ENCODE peak calls at places on chromosomes 2 and 18, in eight cellular contexts. One of them, this sample, is unnamed.

GRCh38 chr2:101736861-101737291 is 39.4 kb downstream of the MAP4K4 start:
- DNase-seq in fibroblast of lung: peak; percentile 77
- DNase-seq in brain microvascular endothelial cell: peak; percentile 71
- DNase-seq in fibroblast of pulmonary artery: peak; percentile 85
- DNase-seq in AG10803: peak; percentile 66
- DNase-seq in hepatocyte: no peak
- DNase-seq in osteocyte: no peak
- DNase-seq in adrenal gland: peak; percentile 35
- DNase-seq in this sample: no peak

GRCh38 chr2:186695081-186695756 is 1.4 kb downstream of the FAM171B start:
- DNase-seq in fibroblast of lung: peak; percentile 76
- DNase-seq in brain microvascular endothelial cell: peak; percentile 66
- DNase-seq in fibroblast of pulmonary artery: peak; percentile 59
- DNase-seq in AG10803: peak; percentile 69
- DNase-seq in hepatocyte: no peak
- DNase-seq in osteocyte: no peak
- DNase-seq in adrenal gland: peak; percentile 21
- DNase-seq in this sample: no peak

GRCh38 chr18:55634545-55634944 is 46.6 kb upstream of the TCF4 start:
- DNase-seq in fibroblast of lung: peak; percentile 78
- DNase-seq in brain microvascular endothelial cell: peak; percentile 11
- DNase-seq in fibroblast of pulmonary artery: peak; percentile 94
- DNase-seq in AG10803: peak; percentile 89
- DNase-seq in hepatocyte: no peak
- DNase-seq in osteocyte: no peak
- DNase-seq in adrenal gland: no peak
- DNase-seq in this sample: no peak

GRCh38 chr2:216775043-216775453 is 79.7 kb upstream of the IGFBP5 start:
- DNase-seq in fibroblast of lung: peak; percentile 99
- DNase-seq in brain microvascular endothelial cell: peak; percentile 93
- DNase-seq in fibroblast of pulmonary artery: peak; percentile 67
- DNase-seq in AG10803: peak; percentile 97
- DNase-seq in hepatocyte: peak; percentile 77
- DNase-seq in osteocyte: no peak
- DNase-seq in adrenal gland: peak; percentile 95
- DNase-seq in this sample: peak; percentile 33

GRCh38 chr2:185510060-185510459 is 228.5 kb upstream of the FSIP2 start:
- DNase-seq in fibroblast of lung: no peak
- DNase-seq in brain microvascular endothelial cell: no peak
- DNase-seq in fibroblast of pulmonary artery: no peak
- DNase-seq in AG10803: no peak
- DNase-seq in hepatocyte: no peak
- DNase-seq in osteocyte: no peak
- DNase-seq in adrenal gland: no peak
- DNase-seq in this sample: no peak

GRCh38 chr2:39153312-39153711 is 32.5 kb upstream of the SOS1 start:
- DNase-seq in fibroblast of lung: peak; percentile 2
- DNase-seq in brain microvascular endothelial cell: no peak
- DNase-seq in fibroblast of pulmonary artery: peak; percentile 45
- DNase-seq in AG10803: peak; percentile 66
- DNase-seq in hepatocyte: no peak
- DNase-seq in osteocyte: no peak
- DNase-seq in adrenal gland: no peak
- DNase-seq in this sample: no peak

GRCh38 chr2:95274291-95275150 is at the start of gene PROM2:
- DNase-seq in fibroblast of lung: no peak
- DNase-seq in brain microvascular endothelial cell: no peak
- DNase-seq in fibroblast of pulmonary artery: no peak
- DNase-seq in AG10803: no peak
- DNase-seq in hepatocyte: peak; percentile 53
- DNase-seq in osteocyte: peak; percentile 79
- DNase-seq in adrenal gland: peak; percentile 6
- DNase-seq in this sample: peak; percentile 90

GRCh38 chr2:176158855-176159677 is 2.0 kb downstream of the HOXD3 start:
- DNase-seq in fibroblast of lung: peak; percentile 73
- DNase-seq in brain microvascular endothelial cell: no peak
- DNase-seq in fibroblast of pulmonary artery: no peak
- DNase-seq in AG10803: no peak
- DNase-seq in hepatocyte: no peak
- DNase-seq in osteocyte: no peak
- DNase-seq in adrenal gland: no peak
- DNase-seq in this sample: no peak

GRCh38 chr2:112799291-112799975 is 15.1 kb upstream of the IL1A start:
- DNase-seq in fibroblast of lung: no peak
- DNase-seq in brain microvascular endothelial cell: no peak
- DNase-seq in fibroblast of pulmonary artery: peak; percentile 66
- DNase-seq in AG10803: no peak
- DNase-seq in hepatocyte: no peak
- DNase-seq in osteocyte: no peak
- DNase-seq in adrenal gland: no peak
- DNase-seq in this sample: no peak

GRCh38 chr18:11880586-11881304 is 27.4 kb downstream of the MPPE1 start:
- DNase-seq in fibroblast of lung: no peak
- DNase-seq in brain microvascular endothelial cell: no peak
- DNase-seq in fibroblast of pulmonary artery: no peak
- DNase-seq in AG10803: no peak
- DNase-seq in hepatocyte: no peak
- DNase-seq in osteocyte: no peak
- DNase-seq in adrenal gland: no peak
- DNase-seq in this sample: no peak
- TF ChIP-seq CTCF in fibroblast of lung: no peak
- TF ChIP-seq CTCF in brain microvascular endothelial cell: no peak
- TF ChIP-seq CTCF in fibroblast of pulmonary artery: no peak
- TF ChIP-seq CTCF in AG10803: no peak
- TF ChIP-seq CTCF in hepatocyte: no peak
- TF ChIP-seq CTCF in osteocyte: no peak
- TF ChIP-seq CTCF in adrenal gland: no peak
- TF ChIP-seq CTCF in this sample: no peak

DNA sequence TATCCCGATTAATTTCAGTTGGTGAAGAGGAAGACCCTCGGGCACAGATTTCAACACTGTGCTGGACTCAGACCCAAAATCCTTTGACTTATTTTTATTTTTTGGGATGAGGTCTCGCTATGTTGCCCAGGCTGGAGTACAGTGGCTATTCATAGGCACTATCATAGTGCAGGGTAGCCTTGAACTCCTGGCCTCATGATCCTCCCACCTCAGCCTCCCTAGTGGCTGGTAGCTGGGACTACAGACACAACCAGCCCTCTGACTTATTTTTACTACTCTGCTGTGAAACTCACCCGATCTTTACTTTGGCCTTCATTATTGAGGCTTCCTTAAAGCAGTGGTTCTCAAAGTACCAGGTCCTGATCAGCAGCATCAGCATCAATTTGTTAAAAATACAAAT is 18.2 kb upstream of the ADAM17 start:
- DNase-seq in fibroblast of lung: no peak
- DNase-seq in brain microvascular endothelial cell: no peak
- DNase-seq in fibroblast of pulmonary artery: no peak
- DNase-seq in AG10803: no peak
- DNase-seq in hepatocyte: no peak
- DNase-seq in osteocyte: no peak
- DNase-seq in adrenal gland: no peak
- DNase-seq in this sample: no peak
- TF ChIP-seq CTCF in fibroblast of lung: no peak
- TF ChIP-seq CTCF in brain microvascular endothelial cell: peak; percentile 39
- TF ChIP-seq CTCF in fibroblast of pulmonary artery: peak; percentile 4
- TF ChIP-seq CTCF in AG10803: peak; percentile 18
- TF ChIP-seq CTCF in hepatocyte: no peak
- TF ChIP-seq CTCF in osteocyte: no peak
- TF ChIP-seq CTCF in adrenal gland: peak; percentile 19
- TF ChIP-seq CTCF in this sample: no peak

GRCh38 chr2:135965756-135966155 is 19.7 kb downstream of the DARS1 start:
- DNase-seq in fibroblast of lung: no peak
- DNase-seq in brain microvascular endothelial cell: no peak
- DNase-seq in fibroblast of pulmonary artery: no peak
- DNase-seq in AG10803: no peak
- DNase-seq in hepatocyte: no peak
- DNase-seq in osteocyte: no peak
- DNase-seq in adrenal gland: no peak
- DNase-seq in this sample: no peak

GRCh38 chr2:135960150-135960549 is 25.3 kb downstream of the DARS1 start:
- DNase-seq in fibroblast of lung: no peak
- DNase-seq in brain microvascular endothelial cell: no peak
- DNase-seq in fibroblast of pulmonary artery: no peak
- DNase-seq in AG10803: no peak
- DNase-seq in hepatocyte: no peak
- DNase-seq in osteocyte: no peak
- DNase-seq in adrenal gland: no peak
- DNase-seq in this sample: no peak

GRCh38 chr2:135963841-135964240 is 21.6 kb downstream of the DARS1 start:
- DNase-seq in fibroblast of lung: peak; percentile 88
- DNase-seq in brain microvascular endothelial cell: peak; percentile 19
- DNase-seq in fibroblast of pulmonary artery: peak; percentile 46
- DNase-seq in AG10803: no peak
- DNase-seq in hepatocyte: no peak
- DNase-seq in osteocyte: no peak
- DNase-seq in adrenal gland: no peak
- DNase-seq in this sample: no peak

GRCh38 chr2:135960598-135961551 is 24.6 kb downstream of the DARS1 start:
- DNase-seq in fibroblast of lung: peak; percentile 80
- DNase-seq in brain microvascular endothelial cell: no peak
- DNase-seq in fibroblast of pulmonary artery: peak; percentile 74
- DNase-seq in AG10803: peak; percentile 31
- DNase-seq in hepatocyte: peak; percentile 9
- DNase-seq in osteocyte: no peak
- DNase-seq in adrenal gland: no peak
- DNase-seq in this sample: no peak

DNA sequence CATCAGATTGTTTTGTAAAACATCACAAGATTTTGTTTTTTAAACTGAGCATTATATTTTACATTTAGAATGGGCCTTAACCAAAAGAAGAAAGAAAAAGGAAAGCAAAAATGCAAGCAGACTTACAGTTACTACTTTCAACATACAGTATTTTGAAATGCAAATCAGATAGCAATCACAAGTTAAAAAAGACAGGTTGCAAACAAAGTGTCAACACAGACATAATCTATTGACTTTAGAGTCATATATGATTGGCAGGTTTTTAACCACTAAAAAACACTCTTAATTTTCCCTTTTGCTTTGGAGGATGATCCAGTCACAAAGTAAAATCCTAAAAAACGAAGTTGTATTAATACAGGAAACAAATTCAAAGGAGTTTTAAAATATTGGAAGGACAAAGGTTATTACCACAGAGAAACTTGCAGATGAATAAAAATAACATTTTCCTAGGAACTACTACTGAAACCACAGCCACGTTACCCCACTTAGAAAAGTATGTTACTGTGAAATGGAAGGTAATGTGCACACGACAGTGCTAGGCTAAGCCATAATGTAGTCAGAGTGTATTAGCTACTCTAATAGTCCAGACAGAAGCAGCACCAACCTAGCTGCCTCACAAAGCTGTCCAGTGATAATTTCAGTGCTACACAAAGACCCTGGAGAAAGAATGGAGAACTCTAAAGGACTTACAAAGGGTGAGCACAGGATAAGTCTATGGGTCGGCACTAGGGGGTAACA is 22.9 kb downstream of the DARS1 start:
- DNase-seq in fibroblast of lung: peak; percentile 15
- DNase-seq in brain microvascular endothelial cell: no peak
- DNase-seq in fibroblast of pulmonary artery: no peak
- DNase-seq in AG10803: no peak
- DNase-seq in hepatocyte: no peak
- DNase-seq in osteocyte: no peak
- DNase-seq in adrenal gland: no peak
- DNase-seq in this sample: no peak
- TF ChIP-seq CTCF in fibroblast of lung: no peak
- TF ChIP-seq CTCF in brain microvascular endothelial cell: no peak
- TF ChIP-seq CTCF in fibroblast of pulmonary artery: no peak
- TF ChIP-seq CTCF in AG10803: no peak
- TF ChIP-seq CTCF in hepatocyte: no peak
- TF ChIP-seq CTCF in osteocyte: no peak
- TF ChIP-seq CTCF in adrenal gland: no peak
- TF ChIP-seq CTCF in this sample: no peak

DNA sequence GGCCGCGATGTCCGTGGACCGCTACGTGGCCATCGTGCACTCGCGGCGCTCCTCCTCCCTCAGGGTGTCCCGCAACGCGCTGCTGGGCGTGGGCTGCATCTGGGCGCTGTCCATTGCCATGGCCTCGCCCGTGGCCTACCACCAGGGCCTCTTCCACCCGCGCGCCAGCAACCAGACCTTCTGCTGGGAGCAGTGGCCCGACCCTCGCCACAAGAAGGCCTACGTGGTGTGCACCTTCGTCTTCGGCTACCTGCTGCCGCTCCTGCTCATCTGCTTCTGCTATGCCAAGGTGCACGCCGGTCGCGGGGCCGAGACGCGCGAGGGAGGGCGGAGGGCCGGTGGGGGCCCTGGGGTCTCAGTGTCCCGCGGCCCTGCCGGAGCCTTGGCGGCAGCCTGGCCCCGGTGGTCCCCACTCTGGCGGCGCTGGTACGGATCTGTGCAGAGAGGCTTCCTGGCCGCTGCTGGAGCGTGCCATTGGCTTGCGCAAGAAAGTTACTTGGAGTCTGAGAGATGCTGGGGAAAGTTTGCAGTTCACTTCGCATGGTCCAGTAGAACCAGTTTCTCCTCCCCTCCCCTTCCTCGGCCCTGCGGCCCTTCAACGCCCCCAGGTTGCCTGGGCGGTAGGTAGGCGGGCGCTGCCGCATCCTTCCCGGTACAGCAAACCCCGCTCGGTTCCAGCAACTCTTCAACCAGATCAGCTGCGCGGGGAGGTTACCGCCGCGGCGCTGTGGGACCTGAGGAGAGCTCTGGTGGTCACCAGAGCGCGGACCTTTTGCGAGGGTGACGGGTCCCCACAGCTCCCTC is 1.5 kb downstream of the GALR1 start:
- DNase-seq in fibroblast of lung: no peak
- DNase-seq in brain microvascular endothelial cell: no peak
- DNase-seq in fibroblast of pulmonary artery: peak; percentile 7
- DNase-seq in AG10803: no peak
- DNase-seq in hepatocyte: no peak
- DNase-seq in osteocyte: no peak
- DNase-seq in adrenal gland: no peak
- DNase-seq in this sample: no peak
- TF ChIP-seq CTCF in fibroblast of lung: no peak
- TF ChIP-seq CTCF in brain microvascular endothelial cell: no peak
- TF ChIP-seq CTCF in fibroblast of pulmonary artery: no peak
- TF ChIP-seq CTCF in AG10803: no peak
- TF ChIP-seq CTCF in hepatocyte: no peak
- TF ChIP-seq CTCF in osteocyte: no peak
- TF ChIP-seq CTCF in adrenal gland: no peak
- TF ChIP-seq CTCF in this sample: no peak

This sample was measured in pancreas.